ENCODE peak calls at places on chromosomes 11 and 22, in seven cellular contexts. E, W, S, F, B, C and K are unnamed samples.

GRCh38 chr11:121595717-121596156 is 143.0 kb upstream of the SORL1-AS1 start:
- DNase-seq in E (peak), W (peak), S (no peak), F (no peak), B (no peak), C (no peak), K (no peak)

GRCh38 chr11:111344032-111344431 is 35.0 kb downstream of the POU2AF1 start:
- DNase-seq in E (peak), W (no peak), S (no peak), F (no peak), B (no peak), C (no peak), K (peak)

GRCh38 chr11:79546366-79546765 is 105.5 kb upstream of the TENM4 start:
- DNase-seq in E (no peak), W (no peak), S (no peak), F (no peak), B (no peak), C (no peak), K (no peak)

GRCh38 chr11:61731956-61732675 is 20.3 kb upstream of the MYRF start:
- DNase-seq in E (no peak), W (no peak), S (no peak), F (peak), B (no peak), C (no peak), K (no peak)

GRCh38 chr11:44949160-44950035 is 1.3 kb downstream of the TP53I11 start:
- DNase-seq in E (peak), W (no peak), S (peak), F (peak), B (peak), C (peak), K (no peak)

GRCh38 chr11:118618991-118619375 is 11.6 kb downstream of the PHLDB1 start:
- DNase-seq in E (peak), W (peak), S (no peak), F (no peak), B (no peak), C (no peak), K (peak)

GRCh38 chr11:6655020-6655789 is 404 bp downstream of the DCHS1 start:
- DNase-seq in E (no peak), W (no peak), S (peak), F (peak), B (no peak), C (peak), K (peak)

GRCh38 chr22:47390026-47390970 is 627.8 kb downstream of the TBC1D22A start:
- DNase-seq in E (no peak), W (no peak), S (no peak), F (no peak), B (no peak), C (peak), K (no peak)

GRCh38 chr22:38477515-38477914 is 9.6 kb downstream of the KDELR3 start:
- DNase-seq in E (no peak), W (no peak), S (no peak), F (no peak), B (no peak), C (no peak), K (no peak)

GRCh38 chr11:61893981-61894380 is 2.6 kb upstream of the FADS3 start:
- DNase-seq in E (peak), W (peak), S (no peak), F (no peak), B (no peak), C (no peak), K (no peak)

GRCh38 chr11:96543177-96543576 is 153.4 kb downstream of the JRKL start:
- DNase-seq in E (no peak), W (no peak), S (no peak), F (no peak), B (no peak), C (no peak), K (no peak)

GRCh38 chr11:114082415-114082748 is 22.9 kb downstream of the ZBTB16 start:
- DNase-seq in E (peak), W (no peak), S (no peak), F (no peak), B (no peak), C (no peak), K (no peak)

GRCh38 chr22:27719535-27720227 is 81.9 kb downstream of the MN1 start:
- DNase-seq in E (peak), W (no peak), S (no peak), F (peak), B (peak), C (no peak), K (peak)

GRCh38 chr11:73597956-73598718 is at the start of gene FAM168A:
- DNase-seq in E (peak), W (peak), S (peak), F (peak), B (peak), C (peak), K (peak)
- TF ChIP-seq CTCF in E (no peak), W (peak), S (peak), F (peak), B (no peak), C (no peak), K (peak)

GRCh38 chr11:25961539-25961938 is 370.4 kb upstream of the ANO3 start:
- DNase-seq in E (peak), W (no peak), S (no peak), F (no peak), B (no peak), C (no peak), K (no peak)
- TF ChIP-seq CTCF in E (peak), W (no peak), S (peak), F (peak), B (no peak), C (no peak), K (peak)

GRCh38 chr11:64268028-64268686 is 16.3 kb downstream of the BAD start:
- DNase-seq in E (no peak), W (no peak), S (no peak), F (no peak), B (no peak), C (peak), K (no peak)

GRCh38 chr11:64271339-64272132 is 12.9 kb downstream of the BAD start:
- DNase-seq in E (peak), W (peak), S (peak), F (peak), B (peak), C (peak), K (peak)

GRCh38 chr11:64267207-64267945 is 16.0 kb downstream of the PLCB3 start:
- DNase-seq in E (no peak), W (no peak), S (no peak), F (no peak), B (no peak), C (peak), K (no peak)

GRCh38 chr11:64268687-64269379 is 15.6 kb downstream of the BAD start:
- DNase-seq in E (peak), W (no peak), S (no peak), F (peak), B (peak), C (no peak), K (peak)

DNA sequence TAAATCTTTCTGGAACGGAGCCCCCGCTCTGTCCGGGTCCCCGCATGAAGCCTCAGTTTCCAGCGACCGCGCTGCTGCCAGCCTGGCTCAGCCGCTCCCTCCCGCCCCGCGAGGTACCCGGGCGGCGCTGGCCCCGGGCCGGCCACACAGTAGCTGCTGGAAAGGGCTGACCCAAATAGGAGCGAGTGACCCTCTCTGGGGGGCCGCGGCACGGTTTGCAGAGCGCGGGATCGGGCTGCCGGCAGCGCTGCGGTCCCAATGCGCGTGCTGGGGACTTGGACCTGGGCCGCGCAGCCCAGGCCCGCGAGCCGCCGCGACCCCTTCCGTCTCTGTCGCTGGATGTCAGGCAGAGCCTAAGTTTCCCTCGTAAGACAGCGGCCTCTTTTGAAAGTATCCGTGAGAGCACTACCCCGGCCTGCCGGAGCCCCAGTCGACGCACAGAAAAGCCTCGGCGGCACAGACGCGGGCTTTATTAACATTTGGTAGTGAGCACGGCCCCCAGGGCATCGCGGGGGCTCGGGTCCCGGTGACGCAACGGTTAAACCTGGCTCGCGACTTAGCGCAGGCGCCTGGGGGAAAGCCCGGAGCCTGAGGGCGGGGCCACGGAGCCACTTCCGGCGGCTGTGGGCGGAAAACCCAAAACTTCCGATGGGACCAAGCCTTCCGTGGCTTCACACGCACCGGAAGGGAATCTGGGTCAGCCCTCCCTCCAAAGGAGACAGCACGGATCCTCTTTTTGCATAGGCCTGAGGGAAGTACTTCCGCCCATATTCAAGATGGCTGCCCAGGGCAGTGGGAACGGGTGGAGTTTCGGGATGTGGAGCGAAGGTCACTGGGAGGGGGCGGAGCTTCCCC is 14.9 kb downstream of the BAD start:
- DNase-seq in E (peak), W (peak), S (peak), F (peak), B (peak), C (peak), K (peak)
- TF ChIP-seq CTCF in E (no peak), W (no peak), S (peak), F (no peak), B (no peak), C (no peak), K (peak)

GRCh38 chr11:90288207-90288821 is 65.5 kb upstream of the CHORDC1 start:
- DNase-seq in E (peak), W (no peak), S (no peak), F (peak), B (no peak), C (no peak), K (no peak)
- TF ChIP-seq CTCF in E (peak), W (peak), S (peak), F (peak), B (no peak), C (peak), K (peak)

GRCh38 chr11:22133785-22134184 is 59.1 kb upstream of the ANO5 start:
- DNase-seq in E (no peak), W (no peak), S (no peak), F (no peak), B (no peak), C (no peak), K (no peak)

DNA sequence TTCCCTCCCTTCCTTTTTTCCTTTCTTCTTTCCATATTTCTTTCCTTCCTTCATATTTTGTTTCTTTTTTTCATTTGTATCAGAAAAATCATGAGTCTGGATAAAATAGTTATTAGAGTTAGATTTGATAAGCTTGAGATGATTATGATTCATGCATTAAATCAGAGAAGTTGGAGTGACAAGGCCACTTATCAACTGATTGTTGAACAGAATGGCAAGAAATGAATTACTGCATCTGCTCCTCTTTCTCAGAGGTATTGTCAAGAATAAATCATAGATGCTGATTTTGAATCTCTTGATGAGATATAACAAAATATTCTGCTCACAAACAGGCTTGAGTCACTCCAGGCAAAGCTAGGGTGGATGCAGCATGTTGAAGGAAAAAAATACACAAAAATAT is 54.6 kb upstream of the ANO5 start:
- DNase-seq in E (no peak), W (no peak), S (no peak), F (no peak), B (no peak), C (no peak), K (no peak)
- TF ChIP-seq CTCF in E (no peak), W (no peak), S (no peak), F (no peak), B (no peak), C (no peak), K (no peak)

DNA sequence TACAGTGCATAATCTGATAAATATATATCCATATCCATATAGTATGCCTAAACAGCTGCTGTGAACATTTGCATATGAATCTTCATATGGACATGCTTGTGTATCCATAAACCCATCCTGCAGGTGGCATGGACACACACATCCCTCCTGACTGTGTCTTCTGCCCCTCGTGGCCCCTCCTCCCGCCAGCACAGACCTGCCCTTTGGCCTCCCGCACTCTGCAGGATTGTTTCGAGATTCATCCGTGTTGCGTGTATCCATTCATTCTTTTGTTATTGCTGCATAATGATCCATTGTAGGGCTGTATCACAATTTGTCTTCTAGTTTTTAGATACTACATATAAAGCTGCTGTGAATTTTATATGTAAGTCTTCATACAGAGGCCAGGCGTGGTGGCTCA is 24.0 kb downstream of the ZBED4 start:
- DNase-seq in E (no peak), W (no peak), S (no peak), F (no peak), B (no peak), C (no peak), K (no peak)
- TF ChIP-seq CTCF in E (no peak), W (no peak), S (no peak), F (no peak), B (no peak), C (no peak), K (no peak)

GRCh38 chr22:25057013-25057881 is 104.7 kb downstream of the KIAA1671 start:
- DNase-seq in E (peak), W (no peak), S (peak), F (peak), B (peak), C (peak), K (peak)
- TF ChIP-seq CTCF in E (peak), W (peak), S (peak), F (peak), B (peak), C (peak), K (peak)

DNA sequence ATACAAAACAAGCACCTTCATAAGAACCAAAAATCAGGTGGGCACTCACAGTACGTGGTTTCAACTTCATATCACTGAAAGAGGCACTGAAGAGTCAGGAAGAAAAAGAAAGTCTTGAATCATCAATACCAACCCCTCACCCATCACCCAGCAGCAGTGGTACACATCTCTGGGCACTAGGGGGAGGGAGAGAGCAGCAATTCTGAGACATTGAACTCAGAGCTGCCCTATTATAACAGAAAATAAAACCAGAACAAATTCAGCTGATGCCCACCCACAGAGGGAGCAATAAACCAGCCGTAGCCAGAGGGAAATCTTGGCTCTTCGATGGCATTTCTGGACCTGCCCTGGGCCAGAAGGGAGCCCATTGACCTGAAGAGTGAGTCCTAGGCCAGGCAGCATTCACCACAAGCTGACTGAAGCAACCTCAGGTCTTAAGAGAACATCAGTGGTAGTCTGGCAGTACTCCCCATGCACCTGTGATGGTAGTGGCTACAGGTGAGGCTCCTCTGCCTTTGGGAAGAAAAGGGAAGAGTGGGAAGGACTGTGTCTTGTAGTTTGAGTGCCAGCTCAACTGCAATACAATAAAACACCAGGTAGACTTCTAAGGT is 42.2 kb upstream of the FAM181B start:
- DNase-seq in E (peak), W (no peak), S (no peak), F (peak), B (no peak), C (no peak), K (no peak)
- TF ChIP-seq CTCF in E (peak), W (peak), S (peak), F (peak), B (no peak), C (peak), K (no peak)

GRCh38 chr11:67776834-67777530 is 102.6 kb upstream of the ALDH3B2 start:
- DNase-seq in E (no peak), W (no peak), S (no peak), F (no peak), B (no peak), C (no peak), K (no peak)

DNA sequence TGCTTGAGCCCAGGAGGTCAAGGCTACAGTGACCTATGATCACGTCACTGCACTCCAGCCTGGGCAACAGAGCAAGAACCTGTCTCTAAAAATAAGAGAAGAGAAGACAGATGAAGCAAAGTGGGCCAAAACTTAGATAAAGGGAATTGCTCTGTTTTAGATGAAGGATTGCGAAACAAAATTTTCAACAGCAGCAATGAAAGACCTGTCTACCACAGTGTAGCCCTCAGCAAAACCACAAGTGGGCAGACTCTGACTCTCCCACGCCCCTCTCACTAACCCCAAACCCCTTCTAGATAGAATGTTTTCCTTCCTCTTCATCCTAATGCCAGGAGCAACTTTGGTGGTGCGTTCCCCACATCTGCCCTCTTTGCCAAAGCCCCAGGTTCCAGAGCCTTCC is 105.6 kb upstream of the ALDH3B2 start:
- DNase-seq in E (no peak), W (no peak), S (no peak), F (no peak), B (no peak), C (no peak), K (no peak)
- TF ChIP-seq CTCF in E (no peak), W (no peak), S (no peak), F (no peak), B (no peak), C (no peak), K (no peak)